ENCODE peak calls at places on chromosomes 2 and 18, in eight cellular contexts. G, H, A, Q, E, N, V and O are unnamed samples.

GRCh38 chr2:146004470-146004869 is 1484.6 kb upstream of the ZEB2 start:
- DNase-seq in E (no peak), G (no peak), H (peak; percentile 51), N (no peak), Q (no peak), A (no peak), V (no peak), O (no peak)

GRCh38 chr18:58135806-58136331 is 91.8 kb downstream of the NEDD4L start:
- DNase-seq in V (no peak), N (peak; percentile 80), Q (no peak), E (no peak), G (no peak), H (peak; percentile 81), A (no peak), O (peak; percentile 47)

GRCh38 chr18:9082763-9083510 is 19.6 kb upstream of the NDUFV2 start:
- DNase-seq in Q (no peak), E (no peak), H (no peak), V (no peak), N (no peak), A (no peak), G (no peak), O (no peak)

GRCh38 chr2:235541016-235541415 is 47.2 kb downstream of the AGAP1 start:
- DNase-seq in G (no peak), N (no peak), H (no peak), V (no peak), A (no peak), Q (no peak), E (no peak), O (no peak)

GRCh38 chr18:31828613-31829012 is 67.9 kb upstream of the SLC25A52 start:
- DNase-seq in A (no peak), E (no peak), G (no peak), N (no peak), V (no peak), Q (no peak), H (no peak), O (no peak)

GRCh38 chr2:229578052-229578846 is 136.1 kb downstream of the DNER start:
- DNase-seq in E (no peak), A (no peak), H (no peak), G (no peak), N (peak; percentile 18), V (no peak), Q (no peak), O (no peak)

GRCh38 chr2:48483916-48484315 is 46.0 kb upstream of the STON1 start:
- DNase-seq in G (no peak), N (no peak), E (no peak), H (no peak), Q (no peak), A (no peak), V (no peak), O (peak; percentile 68)

GRCh38 chr18:58045265-58046086 is 1.4 kb downstream of the NEDD4L start:
- DNase-seq in G (peak; percentile 13), A (no peak), H (peak; percentile 21), Q (no peak), E (peak; percentile 82), N (peak; percentile 67), V (peak; percentile 75), O (peak; percentile 21)

GRCh38 chr2:62305421-62306176 is 109.7 kb downstream of the B3GNT2 start:
- DNase-seq in G (no peak), H (peak; percentile 48), V (no peak), A (no peak), Q (no peak), E (no peak), N (no peak), O (no peak)

GRCh38 chr2:187819624-187820023 is 265.4 kb upstream of the TFPI start:
- DNase-seq in V (no peak), H (no peak), Q (no peak), A (no peak), N (no peak), G (no peak), E (no peak), O (no peak)

GRCh38 chr2:127675335-127676261 is at the start of gene LIMS2:
- DNase-seq in A (peak; percentile 68), N (peak; percentile 70), H (peak; percentile 71), G (no peak), Q (peak; percentile 71), V (no peak), E (peak; percentile 78), O (peak; percentile 66)

GRCh38 chr2:128444816-128445532 is 126.3 kb upstream of the HS6ST1 start:
- DNase-seq in Q (no peak), N (no peak), V (no peak), G (no peak), E (no peak), A (no peak), H (no peak), O (peak; percentile 3)

GRCh38 chr2:55140316-55141219 is 90.3 kb upstream of the RTN4 start:
- DNase-seq in H (no peak), N (no peak), E (no peak), V (no peak), Q (no peak), G (no peak), A (no peak), O (no peak)

GRCh38 chr2:120109186-120110061 is 96.5 kb downstream of the EPB41L5 start:
- DNase-seq in V (no peak), H (peak; percentile 53), Q (no peak), E (no peak), A (no peak), N (no peak), G (no peak), O (no peak)

GRCh38 chr2:21104030-21104660 is 19.6 kb upstream of the TDRD15 start:
- DNase-seq in G (no peak), N (no peak), E (no peak), Q (no peak), V (no peak), A (no peak), H (no peak), O (no peak)

GRCh38 chr2:235529621-235530020 is 35.8 kb downstream of the AGAP1 start:
- DNase-seq in N (no peak), A (no peak), V (no peak), G (no peak), Q (no peak), E (no peak), H (no peak), O (no peak)

GRCh38 chr2:191127235-191127634 is 23.6 kb downstream of the STAT4 start:
- DNase-seq in H (no peak), G (no peak), V (no peak), E (no peak), A (no peak), N (no peak), Q (no peak), O (no peak)

GRCh38 chr2:191128911-191129304 is 21.9 kb downstream of the STAT4 start:
- DNase-seq in N (no peak), V (no peak), E (no peak), H (no peak), Q (no peak), G (no peak), A (no peak), O (no peak)

GRCh38 chr2:191122638-191123294 is 28.0 kb downstream of the STAT4 start:
- DNase-seq in H (no peak), E (no peak), A (no peak), V (no peak), G (no peak), N (no peak), Q (no peak), O (no peak)

GRCh38 chr2:191126386-191126785 is 24.4 kb downstream of the STAT4 start:
- DNase-seq in N (no peak), H (no peak), Q (no peak), E (no peak), A (no peak), V (no peak), G (no peak), O (no peak)

DNA sequence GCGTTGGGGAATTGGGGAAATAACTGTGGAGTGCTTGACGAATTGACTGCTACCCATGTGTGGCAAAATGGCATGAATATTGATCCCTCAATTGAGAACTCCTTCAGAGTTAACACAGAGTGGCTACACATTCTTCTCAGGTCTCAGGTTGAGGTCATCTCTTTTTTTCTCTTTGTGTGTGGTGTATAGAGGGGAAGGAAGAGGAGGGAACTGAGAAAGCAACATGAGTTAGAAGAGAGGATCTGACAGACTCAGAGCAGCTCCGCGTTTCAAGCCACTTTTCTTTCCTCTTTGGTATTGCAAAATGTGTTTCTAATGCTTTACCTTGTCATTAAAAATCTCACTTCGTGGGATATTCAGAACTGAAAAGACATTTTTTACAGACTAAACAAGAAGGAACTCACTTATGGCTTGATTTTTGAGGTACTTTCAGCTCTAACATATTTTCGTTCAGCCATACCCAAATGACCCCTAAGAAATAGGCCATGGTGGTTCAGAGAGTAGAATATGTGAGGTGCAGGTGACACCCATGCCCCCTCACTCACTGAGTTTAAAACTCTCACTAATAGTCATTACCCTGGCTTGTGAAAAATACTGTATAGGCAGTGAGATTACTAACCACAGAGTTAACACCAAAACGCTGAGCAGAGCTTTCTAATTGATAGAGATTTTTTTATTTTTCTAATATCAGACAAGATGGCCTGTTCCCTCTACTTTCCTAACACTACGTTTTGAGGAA is 22.5 kb downstream of the STAT4 start:
- DNase-seq in V (no peak), Q (no peak), G (no peak), N (no peak), E (no peak), A (no peak), H (no peak), O (no peak)
- H3K27ac ChIP-seq in V (no peak overlapping the region), Q (no peak overlapping the region), G (no peak overlapping the region), N (no peak overlapping the region), E (peak overlapping the region; percentile 61), A (no peak overlapping the region), H (no peak overlapping the region), O (no peak overlapping the region)

DNA sequence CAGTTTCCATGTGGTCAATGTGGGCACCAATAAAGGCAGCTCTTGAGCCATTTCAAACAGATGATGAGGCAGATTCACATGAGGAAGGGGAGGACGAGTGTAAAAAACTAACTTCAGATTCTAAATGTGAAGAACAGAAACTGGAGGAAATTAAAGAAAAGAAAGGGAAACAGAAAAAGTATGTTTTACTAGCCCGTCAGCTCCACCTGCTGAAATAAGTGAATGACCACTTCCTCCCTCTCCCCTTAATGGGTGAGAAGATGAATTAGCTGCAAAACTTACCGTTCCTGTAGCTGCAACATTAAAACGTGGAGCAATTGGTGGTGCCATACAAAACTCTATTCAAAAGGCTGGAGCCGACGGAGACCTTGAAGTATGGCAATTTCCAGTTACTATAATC is 203.5 kb downstream of the UXS1 start:
- DNase-seq in N (no peak), A (no peak), G (no peak), V (no peak), E (no peak), Q (no peak), H (no peak), O (no peak)
- H3K27me3 ChIP-seq in N (no peaks in the 10 kb centered on the region), A (no peaks in the 10 kb centered on the region), G (no peaks in the 10 kb centered on the region), V (no peaks in the 10 kb centered on the region), E (no peaks in the 10 kb centered on the region), Q (no peaks in the 10 kb centered on the region), H (no peaks in the 10 kb centered on the region), O (no peaks in the 10 kb centered on the region)

DNA sequence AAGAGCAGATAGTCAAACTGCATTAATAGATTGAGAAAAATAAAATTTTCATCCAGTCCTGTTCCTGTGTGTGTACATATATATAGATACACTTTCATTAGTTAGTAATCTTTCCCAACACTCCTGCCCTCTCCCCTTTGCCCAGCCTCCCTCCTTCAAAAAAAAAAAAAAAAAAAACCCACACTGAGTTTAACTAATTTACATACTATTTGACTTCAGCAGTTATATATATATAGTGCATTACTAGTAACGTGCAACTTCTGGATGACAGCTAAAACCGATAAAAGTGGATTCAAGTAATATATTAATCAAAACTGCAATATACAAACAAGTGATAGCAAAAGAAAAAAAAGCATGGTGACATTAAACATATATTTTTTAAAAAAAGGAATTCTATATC is 1.4 kb downstream of the FIGN start:
- DNase-seq in N (no peak), H (peak; percentile 34), G (no peak), E (no peak), V (no peak), Q (no peak), A (no peak), O (no peak)
- H3K4me3 ChIP-seq in N (peak overlapping the region; percentile 92), H (peak overlapping the region; percentile 86), G (peak overlapping the region; percentile 82), E (peak overlapping the region; percentile 37), V (peak overlapping the region; percentile 63), Q (peak overlapping the region; percentile 100), A (peak overlapping the region; percentile 77), O (peak overlapping the region; percentile 46)

GRCh38 chr2:205703471-205703870 is 21.2 kb downstream of the NRP2 start:
- DNase-seq in Q (no peak), H (no peak), E (no peak), N (no peak), G (no peak), V (no peak), A (no peak), O (no peak)
- H3K27ac ChIP-seq in Q (no peak overlapping the region), H (no peak overlapping the region), E (no peak overlapping the region), N (no peak overlapping the region), G (no peak overlapping the region), V (no peak overlapping the region), A (peak overlapping the region; percentile 49), O (peak overlapping the region; percentile 98)